ENCODE peak calls at places on chromosomes 4 and X, in five cellular contexts. J is kidney epithelial cell; R is AG08396; G is activated effector memory CD4-positive, alpha-beta T cell treated with Interleukin-2 at 50 U/mL for 16 hours; I is effector memory CD4-positive, alpha-beta T cell. F is an unnamed sample.

GRCh38 chrX:124240422-124240821 is 92.0 kb upstream of the TEX13D start:
- DNase-seq in I (no peak), R (no peak), G (no peak), J (no peak), F (no peak)

GRCh38 chrX:54415534-54416350 is 24.5 kb upstream of the TSR2 start:
- DNase-seq in J (no peak), R (no peak), G (no peak), I (no peak), F (no peak)

GRCh38 chrX:489805-490204 is 103.1 kb upstream of the PPP2R3B start:
- DNase-seq in G (no peak), J (no peak), I (no peak), R (no peak), F (no peak)

GRCh38 chrX:106734827-106735226 is 8.3 kb downstream of the RNF128 start:
- DNase-seq in G (no peak), R (no peak), J (no peak), I (no peak), F (no peak)

GRCh38 chrX:71998836-71999509 is 88.3 kb downstream of the NHSL2 start:
- DNase-seq in G (peak), J (no peak), I (no peak), R (peak), F (peak)

GRCh38 chr4:1992468-1993168 is 16.2 kb downstream of the NELFA start:
- DNase-seq in I (no peak), R (no peak), G (no peak), J (no peak), F (no peak)

GRCh38 chr4:83348074-83348473 is 13.4 kb upstream of the HPSE start:
- DNase-seq in J (no peak), R (no peak), G (no peak), I (no peak), F (no peak)

GRCh38 chr4:3518941-3519340 is 13.3 kb downstream of the LRPAP1 start:
- DNase-seq in I (no peak), J (no peak), G (no peak), R (no peak), F (no peak)

GRCh38 chrX:41720125-41720780 is 3.7 kb upstream of the GPR82 start:
- DNase-seq in R (peak), G (peak), J (no peak), I (no peak), F (peak)

GRCh38 chrX:15973299-15973698 is 118.7 kb upstream of the AP1S2 start:
- DNase-seq in R (peak), I (no peak), J (no peak), G (no peak), F (peak)

GRCh38 chrX:45077748-45078424 is 122.8 kb downstream of the DIPK2B start:
- DNase-seq in R (no peak), G (no peak), J (no peak), I (no peak), F (peak)

GRCh38 chr4:77800483-77801259 is 18.5 kb downstream of the CNOT6L start:
- DNase-seq in G (no peak), R (no peak), I (no peak), J (no peak), F (peak)

GRCh38 chr4:168274871-168275270 is 43.7 kb downstream of the DDX60 start:
- DNase-seq in G (no peak), J (no peak), R (no peak), I (no peak), F (no peak)

GRCh38 chrX:9644335-9644734 is 121.3 kb downstream of the GPR143 start:
- DNase-seq in R (no peak), I (peak), J (no peak), G (peak), F (peak)

GRCh38 chr4:74931386-74931785 is 1.5 kb upstream of the PARM1 start:
- DNase-seq in R (no peak), I (no peak), G (no peak), J (no peak), F (no peak)

GRCh38 chrX:153769865-153770605 is 6.0 kb downstream of the PLXNB3 start:
- DNase-seq in I (no peak), R (peak), G (no peak), J (no peak), F (no peak)

GRCh38 chr4:112144546-112145325 is 518 bp upstream of the FAM241A start:
- DNase-seq in J (no peak), R (no peak), I (peak), G (no peak), F (no peak)

GRCh38 chr4:78622253-78622979 is 70.8 kb downstream of the ANXA3 start:
- DNase-seq in J (peak), I (no peak), G (no peak), R (peak), F (no peak)

GRCh38 chr4:179843370-179843769 is 2399.8 kb upstream of the TENM3 start:
- DNase-seq in I (no peak), J (no peak), R (no peak), G (no peak), F (no peak)

GRCh38 chr4:2353222-2354107 is 65.0 kb downstream of the ZFYVE28 start:
- DNase-seq in J (no peak), R (no peak), I (no peak), G (no peak), F (no peak)

GRCh38 chrX:17052776-17053175 is 106.3 kb downstream of the REPS2 start:
- DNase-seq in I (no peak), G (no peak), J (no peak), R (no peak), F (no peak)

GRCh38 chr4:120864969-120865368 is 57.6 kb downstream of the PRDM5 start:
- DNase-seq in J (no peak), G (no peak), R (no peak), I (no peak), F (no peak)

GRCh38 chr4:56788081-56788480 is 33.4 kb downstream of the SPINK2 start:
- DNase-seq in J (no peak), I (no peak), G (no peak), R (no peak), F (no peak)

GRCh38 chr4:139593091-139593564 is 37.1 kb upstream of the SETD7 start:
- DNase-seq in R (peak), J (no peak), I (no peak), G (no peak), F (no peak)

GRCh38 chr4:114229721-114230120 is 250.3 kb upstream of the ARSJ start:
- DNase-seq in J (no peak), G (no peak), I (no peak), R (no peak), F (no peak)

GRCh38 chrX:39309721-39310152 is 508.5 kb downstream of the MID1IP1 start:
- DNase-seq in I (peak), J (no peak), R (no peak), G (peak), F (peak)

GRCh38 chr4:11730545-11730944 is 301.9 kb upstream of the HS3ST1 start:
- DNase-seq in I (no peak), G (no peak), R (no peak), J (no peak), F (no peak)

GRCh38 chr4:119794681-119795080 is 166.1 kb upstream of the PDE5A start:
- DNase-seq in I (no peak), J (no peak), R (no peak), G (no peak), F (no peak)

GRCh38 chr4:7322166-7322991 is 112.4 kb downstream of the PSAPL1 start:
- DNase-seq in R (no peak), I (no peak), J (no peak), G (no peak), F (no peak)

GRCh38 chrX:145630081-145630480 is 187.5 kb upstream of the SLITRK2 start:
- DNase-seq in R (no peak), G (no peak), J (no peak), I (no peak), F (no peak)

GRCh38 chrX:154430916-154431315 is 2.4 kb downstream of the ATP6AP1 start:
- DNase-seq in I (no peak), J (no peak), R (no peak), G (no peak), F (no peak)

GRCh38 chr4:24763631-24764302 is 31.6 kb upstream of the SOD3 start:
- DNase-seq in J (peak), G (no peak), R (peak), I (no peak), F (no peak)

GRCh38 chr4:78481180-78481579 is 70.4 kb upstream of the ANXA3 start:
- DNase-seq in R (no peak), I (no peak), J (peak), G (no peak), F (no peak)

GRCh38 chrX:35826503-35826902 is 28.4 kb downstream of the MAGEB16 start:
- DNase-seq in R (no peak), J (no peak), G (no peak), I (no peak), F (no peak)

GRCh38 chr4:124753941-124754581 is 41.5 kb upstream of the ANKRD50 start:
- DNase-seq in G (no peak), I (no peak), J (no peak), R (no peak), F (no peak)

GRCh38 chr4:88967883-88968316 is 89.1 kb downstream of the FAM13A start:
- DNase-seq in J (no peak), I (no peak), G (no peak), R (no peak), F (no peak)

GRCh38 chrX:84144281-84144680 is 43.7 kb downstream of the RPS6KA6 start:
- DNase-seq in J (no peak), G (no peak), I (no peak), R (no peak), F (no peak)